ENCODE peak calls at places on chromosomes 3 and 15, in five cellular contexts. One of them, this sample, is unnamed. For H3K9me3, the result is how much of the 10 kb centered on the place peaks cover.

GRCh38 chr15:92595506-92596337 is 59.9 kb downstream of the FAM174B start:
- DNase-seq in PC-3: no peak
- DNase-seq in heart left ventricle: no peak
- DNase-seq in adrenal gland: peak
- DNase-seq in H9: no peak
- DNase-seq in this sample: no peak

GRCh38 chr15:63465104-63465503 is 39.3 kb upstream of the USP3 start:
- DNase-seq in adrenal gland: no peak
- DNase-seq in H9: no peak
- DNase-seq in heart left ventricle: no peak
- DNase-seq in PC-3: peak
- DNase-seq in this sample: no peak

GRCh38 chr3:50587373-50587772 is 18.1 kb downstream of the HEMK1 start:
- DNase-seq in H9: no peak
- DNase-seq in heart left ventricle: no peak
- DNase-seq in adrenal gland: no peak
- DNase-seq in PC-3: no peak
- DNase-seq in this sample: no peak

GRCh38 chr3:120567370-120568197 is 28.6 kb upstream of the NDUFB4 start:
- DNase-seq in adrenal gland: peak
- DNase-seq in H9: no peak
- DNase-seq in PC-3: peak
- DNase-seq in heart left ventricle: no peak
- DNase-seq in this sample: peak

GRCh38 chr3:176954517-176954916 is 242.8 kb downstream of the TBL1XR1 start:
- DNase-seq in PC-3: no peak
- DNase-seq in adrenal gland: no peak
- DNase-seq in heart left ventricle: no peak
- DNase-seq in H9: no peak
- DNase-seq in this sample: no peak

GRCh38 chr15:77508541-77509505 is 88.1 kb downstream of the HMG20A start:
- DNase-seq in adrenal gland: peak
- DNase-seq in H9: no peak
- DNase-seq in heart left ventricle: peak
- DNase-seq in PC-3: no peak
- DNase-seq in this sample: no peak

GRCh38 chr3:134809412-134810051 is 14.5 kb downstream of the EPHB1 start:
- DNase-seq in adrenal gland: no peak
- DNase-seq in PC-3: no peak
- DNase-seq in H9: no peak
- DNase-seq in heart left ventricle: no peak
- DNase-seq in this sample: no peak

GRCh38 chr15:95857124-95857757 is 473.3 kb upstream of the NR2F2 start:
- DNase-seq in PC-3: peak
- DNase-seq in adrenal gland: no peak
- DNase-seq in H9: no peak
- DNase-seq in heart left ventricle: no peak
- DNase-seq in this sample: no peak

GRCh38 chr15:25093455-25094029 is 138.8 kb downstream of the SNRPN start:
- DNase-seq in heart left ventricle: no peak
- DNase-seq in adrenal gland: no peak
- DNase-seq in H9: peak
- DNase-seq in PC-3: no peak
- DNase-seq in this sample: no peak
- H3K9me3 ChIP-seq in heart left ventricle: under half
- H3K9me3 ChIP-seq in adrenal gland: under half
- H3K9me3 ChIP-seq in H9: half or more
- H3K9me3 ChIP-seq in PC-3: under half
- H3K9me3 ChIP-seq in this sample: under half

GRCh38 chr3:83729576-83729975 is 1229.2 kb upstream of the CADM2 start:
- DNase-seq in heart left ventricle: no peak
- DNase-seq in PC-3: no peak
- DNase-seq in H9: no peak
- DNase-seq in adrenal gland: no peak
- DNase-seq in this sample: no peak
- H3K9me3 ChIP-seq in heart left ventricle: under half
- H3K9me3 ChIP-seq in PC-3: under half
- H3K9me3 ChIP-seq in H9: under half
- H3K9me3 ChIP-seq in adrenal gland: under half
- H3K9me3 ChIP-seq in this sample: under half

DNA sequence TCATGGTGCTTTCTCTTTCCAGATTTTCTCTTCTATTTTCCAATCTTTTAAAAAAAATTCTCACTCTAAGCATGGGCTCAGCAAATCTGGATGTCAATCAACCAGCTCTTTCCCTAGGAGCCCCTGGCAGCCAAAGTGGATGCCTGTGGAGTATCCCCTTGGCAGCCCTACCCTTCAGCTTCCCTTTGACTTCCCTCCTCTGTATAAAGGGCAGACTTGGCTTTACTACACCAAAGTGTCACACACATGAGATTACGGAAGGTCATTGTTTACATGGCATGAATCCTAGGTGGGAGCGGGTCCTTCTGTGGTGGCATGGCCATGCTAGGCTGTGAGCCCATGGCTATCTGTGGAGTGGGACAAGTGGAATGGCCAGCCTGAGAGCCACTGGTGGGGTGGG is 379.9 kb downstream of the GABRB3 start:
- DNase-seq in adrenal gland: no peak
- DNase-seq in H9: no peak
- DNase-seq in PC-3: no peak
- DNase-seq in heart left ventricle: no peak
- DNase-seq in this sample: no peak
- H3K9me3 ChIP-seq in adrenal gland: under half
- H3K9me3 ChIP-seq in H9: under half
- H3K9me3 ChIP-seq in PC-3: under half
- H3K9me3 ChIP-seq in heart left ventricle: under half
- H3K9me3 ChIP-seq in this sample: under half

DNA sequence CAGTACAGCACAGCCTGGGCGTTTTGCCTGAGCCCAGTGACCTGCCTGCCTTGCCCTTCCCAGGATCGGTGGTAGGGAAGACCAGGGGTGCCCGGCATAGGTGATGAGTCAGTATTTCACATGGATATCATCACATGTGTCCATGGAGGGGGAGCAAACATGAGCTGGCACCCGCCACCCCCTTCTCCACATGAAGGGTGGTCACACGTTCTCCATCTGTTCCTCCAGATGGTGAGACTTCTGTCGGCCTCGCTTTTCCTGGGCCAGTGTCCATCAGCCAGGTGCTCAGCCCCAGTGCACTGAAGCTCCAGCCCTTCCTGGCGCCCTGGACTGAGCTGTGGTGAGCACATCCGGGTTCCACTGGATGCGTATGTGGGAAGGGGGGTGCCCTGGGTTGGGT is 208.4 kb downstream of the UBE3A start:
- DNase-seq in adrenal gland: no peak
- DNase-seq in PC-3: no peak
- DNase-seq in heart left ventricle: no peak
- DNase-seq in H9: no peak
- DNase-seq in this sample: no peak
- H3K9me3 ChIP-seq in adrenal gland: under half
- H3K9me3 ChIP-seq in PC-3: under half
- H3K9me3 ChIP-seq in heart left ventricle: under half
- H3K9me3 ChIP-seq in H9: half or more
- H3K9me3 ChIP-seq in this sample: under half

DNA sequence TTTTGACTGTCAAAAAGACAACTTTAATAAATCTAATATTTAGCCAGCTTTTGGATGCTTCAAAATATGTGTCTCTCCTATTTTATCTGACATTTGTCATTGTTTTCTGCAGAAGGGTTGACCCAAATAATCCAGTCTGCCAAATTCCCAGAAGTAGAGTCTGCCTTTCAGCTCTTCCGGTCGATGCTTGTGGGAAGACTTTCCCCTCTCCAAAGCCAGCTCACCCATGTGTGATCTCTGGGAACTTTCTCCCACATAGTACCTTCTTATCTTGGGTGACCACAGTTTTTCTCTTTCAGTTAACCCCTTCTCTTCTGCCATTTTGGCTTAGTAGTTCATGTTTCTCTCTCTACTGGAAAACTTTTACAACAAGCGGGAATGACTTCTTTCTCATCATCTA is 94.1 kb downstream of the ASB7 start:
- DNase-seq in H9: peak
- DNase-seq in heart left ventricle: no peak
- DNase-seq in adrenal gland: no peak
- DNase-seq in PC-3: no peak
- DNase-seq in this sample: no peak
- H3K9me3 ChIP-seq in H9: under half
- H3K9me3 ChIP-seq in heart left ventricle: under half
- H3K9me3 ChIP-seq in adrenal gland: under half
- H3K9me3 ChIP-seq in PC-3: under half
- H3K9me3 ChIP-seq in this sample: under half

GRCh38 chr15:25052191-25052999 is 97.6 kb downstream of the SNRPN start:
- DNase-seq in H9: peak
- DNase-seq in heart left ventricle: no peak
- DNase-seq in adrenal gland: no peak
- DNase-seq in PC-3: no peak
- DNase-seq in this sample: peak
- H3K9me3 ChIP-seq in H9: half or more
- H3K9me3 ChIP-seq in heart left ventricle: half or more
- H3K9me3 ChIP-seq in adrenal gland: under half
- H3K9me3 ChIP-seq in PC-3: half or more
- H3K9me3 ChIP-seq in this sample: half or more

DNA sequence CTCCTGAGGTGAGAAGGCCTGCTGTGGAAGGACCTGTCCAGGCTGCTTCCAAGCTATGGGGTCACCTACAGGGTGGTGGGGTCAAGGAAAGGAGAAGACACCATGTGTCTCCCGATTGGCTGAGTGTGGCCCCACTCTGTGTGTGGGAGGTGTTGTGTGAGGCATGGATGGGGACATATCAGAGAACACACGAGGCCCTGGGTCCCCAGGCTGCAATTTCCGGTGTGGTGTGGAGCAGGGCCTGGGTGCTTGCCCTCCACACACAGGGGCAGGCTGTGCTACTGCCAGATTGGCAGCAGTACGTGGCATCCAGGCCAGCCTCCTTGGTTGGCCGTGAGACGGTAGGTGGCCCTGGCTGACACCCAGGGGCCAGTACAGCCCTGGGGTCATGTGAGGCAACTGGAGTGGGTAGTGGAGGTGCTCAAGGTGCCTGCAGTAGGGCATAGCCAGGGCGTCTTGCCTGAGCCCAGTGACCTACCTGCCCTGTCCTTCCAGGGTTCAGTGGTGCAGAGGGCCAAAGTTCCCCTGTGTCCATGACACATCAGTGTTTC is 233.8 kb downstream of the SNRPN start:
- DNase-seq in H9: no peak
- DNase-seq in PC-3: no peak
- DNase-seq in heart left ventricle: no peak
- DNase-seq in adrenal gland: no peak
- DNase-seq in this sample: no peak
- H3K9me3 ChIP-seq in H9: half or more
- H3K9me3 ChIP-seq in PC-3: under half
- H3K9me3 ChIP-seq in heart left ventricle: under half
- H3K9me3 ChIP-seq in adrenal gland: under half
- H3K9me3 ChIP-seq in this sample: under half

GRCh38 chr15:47486051-47486450 is 231.3 kb upstream of the SEMA6D start:
- DNase-seq in H9: no peak
- DNase-seq in heart left ventricle: no peak
- DNase-seq in adrenal gland: no peak
- DNase-seq in PC-3: no peak
- DNase-seq in this sample: no peak
- H3K9me3 ChIP-seq in H9: under half
- H3K9me3 ChIP-seq in heart left ventricle: under half
- H3K9me3 ChIP-seq in adrenal gland: under half
- H3K9me3 ChIP-seq in PC-3: under half
- H3K9me3 ChIP-seq in this sample: under half